ENCODE peak calls at places on chromosomes 3 and 15, in six cellular contexts. D, H, C, T, S and L are unnamed samples.
A peak's percentile ranks its signal among the peaks of the same experiment; 100 is the strongest.

GRCh38 chr3:42010530-42010929 is 48.6 kb upstream of the ULK4 start:
- DNase-seq in D (peak; percentile 62), H (peak; percentile 65), C (no peak), T (no peak), S (no peak), L (peak; percentile 62)

GRCh38 chr15:73982251-73982962 is 9.7 kb downstream of the STOML1 start:
- DNase-seq in D (peak; percentile 60), H (peak; percentile 85), C (no peak), T (peak; percentile 89), S (no peak), L (peak; percentile 57)

GRCh38 chr15:67232591-67232990 is 21.9 kb downstream of the AAGAB start:
- DNase-seq in D (no peak), H (peak; percentile 73), C (no peak), T (no peak), S (no peak), L (no peak)

GRCh38 chr3:100463002-100463401 is 29.4 kb upstream of the TMEM45A start:
- DNase-seq in D (peak; percentile 42), H (no peak), C (peak; percentile 46), T (peak; percentile 82), S (peak; percentile 70), L (peak; percentile 49)

GRCh38 chr3:169627789-169628188 is 35.7 kb downstream of the MECOM start:
- DNase-seq in D (no peak), H (no peak), C (no peak), T (no peak), S (no peak), L (no peak)

GRCh38 chr15:100114100-100114499 is 227.7 kb downstream of the ADAMTS17 start:
- DNase-seq in D (no peak), H (peak; percentile 56), C (no peak), T (peak; percentile 96), S (peak; percentile 66), L (no peak)

GRCh38 chr3:101720851-101721649 is 3.4 kb upstream of the CEP97 start:
- DNase-seq in D (no peak), H (no peak), C (no peak), T (no peak), S (no peak), L (no peak)

GRCh38 chr3:165522371-165522770 is 314.9 kb downstream of the BCHE start:
- DNase-seq in D (no peak), H (no peak), C (no peak), T (no peak), S (no peak), L (no peak)

GRCh38 chr3:191350389-191351090 is 20.2 kb upstream of the UTS2B start:
- DNase-seq in D (no peak), H (no peak), C (no peak), T (peak; percentile 80), S (no peak), L (no peak)

GRCh38 chr3:193981534-193981933 is 154.4 kb upstream of the HES1 start:
- DNase-seq in D (no peak), H (no peak), C (no peak), T (no peak), S (no peak), L (no peak)

GRCh38 chr3:71962561-71963240 is 177.8 kb upstream of the PROK2 start:
- DNase-seq in D (no peak), H (no peak), C (no peak), T (peak; percentile 4), S (no peak), L (no peak)

GRCh38 chr3:185316740-185317407 is 46.1 kb upstream of the MAP3K13 start:
- DNase-seq in D (no peak), H (no peak), C (no peak), T (peak; percentile 93), S (no peak), L (no peak)

GRCh38 chr3:177333535-177334495 is 136.5 kb upstream of the TBL1XR1 start:
- DNase-seq in D (no peak), H (no peak), C (no peak), T (no peak), S (no peak), L (no peak)

GRCh38 chr3:61574854-61575253 is 13.5 kb downstream of the PTPRG start:
- DNase-seq in D (no peak), H (no peak), C (peak; percentile 93), T (peak; percentile 95), S (no peak), L (no peak)

GRCh38 chr3:123640311-123641083 is 55.6 kb upstream of the HACD2 start:
- DNase-seq in D (no peak), H (peak; percentile 39), C (no peak), T (no peak), S (no peak), L (no peak)

GRCh38 chr15:68204776-68205557 is at the start of gene CALML4:
- DNase-seq in D (peak; percentile 95), H (peak; percentile 92), C (no peak), T (peak; percentile 31), S (no peak), L (peak; percentile 93)

GRCh38 chr15:90396321-90396720 is 8.3 kb downstream of the IQGAP1 start:
- DNase-seq in D (no peak), H (no peak), C (no peak), T (no peak), S (no peak), L (no peak)

GRCh38 chr3:141122455-141123030 is 71.4 kb downstream of the SPSB4 start:
- DNase-seq in D (no peak), H (no peak), C (no peak), T (no peak), S (peak; percentile 54), L (no peak)

GRCh38 chr3:98980915-98981596 is 79.6 kb upstream of the DCBLD2 start:
- DNase-seq in D (no peak), H (no peak), C (no peak), T (peak; percentile 39), S (no peak), L (no peak)

GRCh38 chr3:48694610-48695051 is 8.9 kb upstream of the NCKIPSD start:
- DNase-seq in D (peak; percentile 60), H (peak; percentile 73), C (peak; percentile 73), T (peak; percentile 94), S (no peak), L (peak; percentile 53)

GRCh38 chr15:68730491-68731317 is 90.0 kb downstream of the ANP32A start:
- DNase-seq in D (peak; percentile 35), H (peak; percentile 58), C (no peak), T (peak; percentile 68), S (peak; percentile 75), L (no peak)

GRCh38 chr3:70771426-70772147 is 459.1 kb upstream of the MDFIC2 start:
- DNase-seq in D (no peak), H (no peak), C (no peak), T (peak; percentile 41), S (no peak), L (no peak)

GRCh38 chr15:60255390-60255789 is 142.4 kb downstream of the ANXA2 start:
- DNase-seq in D (no peak), H (peak; percentile 47), C (no peak), T (no peak), S (no peak), L (no peak)

DNA sequence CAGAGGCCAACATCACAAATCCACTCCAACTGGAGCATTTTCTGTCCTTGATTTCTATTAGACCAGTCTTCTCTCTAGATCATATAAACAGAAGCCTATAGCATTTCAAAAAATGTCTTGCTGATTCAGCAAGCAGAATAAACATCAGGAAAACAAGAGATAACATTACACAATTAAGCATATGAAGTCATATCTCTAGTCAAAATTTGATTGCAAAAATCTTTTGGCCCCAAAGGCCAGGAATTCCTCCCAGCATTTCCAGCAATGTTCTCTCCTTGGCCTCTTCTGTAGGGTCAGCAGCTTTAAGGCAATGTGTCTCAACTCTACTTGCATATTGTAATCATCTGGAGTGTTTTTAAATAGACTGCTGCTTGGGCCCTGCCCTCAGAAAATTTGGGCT is 1072.4 kb downstream of the ROBO2 start:
- DNase-seq in D (no peak), H (no peak), C (peak; percentile 84), T (peak; percentile 51), S (no peak), L (no peak)
- TF ChIP-seq CTCF in D (no peak), H (no peak), C (no peak), T (no peak), S (no peak), L (no peak)

DNA sequence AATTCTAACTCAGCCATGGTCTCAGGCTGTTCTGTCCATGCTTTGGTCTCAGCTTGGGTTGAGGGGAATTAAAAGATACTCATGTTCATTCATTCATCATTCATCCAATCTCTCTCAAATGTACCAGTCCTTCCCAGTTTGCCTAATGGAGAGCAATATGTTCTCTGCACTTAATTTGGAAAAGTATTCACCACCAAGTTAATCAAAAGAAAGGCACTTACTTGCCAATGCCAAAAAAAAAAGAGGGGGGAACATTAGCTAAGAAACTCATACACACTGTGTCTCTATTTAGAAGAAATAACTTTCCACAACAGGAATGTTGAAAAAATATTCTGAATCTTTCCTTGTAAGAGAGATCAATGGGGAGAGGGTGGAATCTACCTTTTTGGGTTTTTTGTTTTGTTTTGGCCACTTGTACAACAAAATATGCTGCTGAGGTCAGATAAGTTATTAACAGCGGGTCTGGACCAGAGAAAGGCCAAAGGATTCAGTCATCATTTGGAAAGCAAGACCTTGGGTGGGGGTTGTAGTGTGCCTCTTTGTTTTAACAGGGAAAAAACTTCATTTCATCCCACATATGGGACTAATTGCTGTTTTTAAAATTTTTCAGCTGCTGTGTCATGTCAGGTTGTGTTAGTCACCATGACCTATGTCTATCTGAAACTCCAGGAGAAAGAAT is 152.3 kb downstream of the FBN1 start:
- DNase-seq in D (no peak), H (no peak), C (peak; percentile 87), T (peak; percentile 84), S (no peak), L (no peak)
- TF ChIP-seq CTCF in D (no peak), H (no peak), C (no peak), T (no peak), S (no peak), L (no peak)

GRCh38 chr15:24835301-24835700 is 119.5 kb upstream of the SNRPN start:
- DNase-seq in D (no peak), H (no peak), C (no peak), T (no peak), S (no peak), L (no peak)
- TF ChIP-seq CTCF in D (no peak), H (no peak), C (no peak), T (no peak), S (no peak), L (no peak)

GRCh38 chr3:33417051-33417673 is 23.0 kb downstream of the UBP1 start:
- DNase-seq in D (no peak), H (no peak), C (no peak), T (peak; percentile 52), S (no peak), L (no peak)

GRCh38 chr3:33425456-33425855 is 14.7 kb downstream of the UBP1 start:
- DNase-seq in D (no peak), H (no peak), C (no peak), T (no peak), S (no peak), L (no peak)

GRCh38 chr3:33419948-33420347 is 20.3 kb downstream of the UBP1 start:
- DNase-seq in D (no peak), H (no peak), C (no peak), T (no peak), S (no peak), L (no peak)

GRCh38 chr3:33424606-33425453 is 15.4 kb downstream of the UBP1 start:
- DNase-seq in D (no peak), H (no peak), C (no peak), T (no peak), S (no peak), L (no peak)

DNA sequence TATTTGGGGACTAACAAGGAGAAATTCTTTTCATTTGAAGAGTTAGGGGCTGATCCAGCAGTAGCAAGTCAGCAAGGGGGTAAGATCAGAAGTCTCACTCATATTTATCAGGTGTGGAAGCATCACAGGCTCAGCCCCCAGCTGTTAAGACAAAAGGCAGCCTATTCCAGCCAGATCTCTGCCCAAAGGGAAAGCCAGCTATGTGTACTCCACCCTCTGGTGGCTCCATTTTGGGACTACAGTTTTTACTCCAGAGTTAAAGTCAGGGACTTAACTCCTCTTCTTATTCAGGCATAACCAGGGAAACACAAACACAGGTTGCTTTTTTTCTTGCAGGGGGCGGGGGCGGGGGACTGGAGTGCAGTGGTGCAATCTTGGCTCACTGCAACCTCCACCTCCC is 19.2 kb downstream of the UBP1 start:
- DNase-seq in D (no peak), H (no peak), C (no peak), T (no peak), S (no peak), L (no peak)
- TF ChIP-seq CTCF in D (no peak), H (no peak), C (no peak), T (no peak), S (no peak), L (no peak)